ENCODE peak calls at places on chromosomes 16 and 17, in seven cellular contexts. W is stomach, V is body of pancreas, F is A549, A is tibial nerve, R is testis, K is GM12892. E is an unnamed sample.

GRCh38 chr16:73546351-73546845 is 498.5 kb upstream of the ZFHX3 start:
- DNase-seq in V (no peak), A (no peak), W (no peak), F (no peak), K (no peak), R (no peak), E (no peak)

GRCh38 chr17:49739662-49740271 is 24.2 kb downstream of the FAM117A start:
- DNase-seq in F (no peak), V (peak; percentile 83), K (peak; percentile 46), A (peak; percentile 83), R (peak; percentile 52), W (peak; percentile 84), E (no peak)

GRCh38 chr16:81004646-81005353 is 1.9 kb downstream of the CMC2 start:
- DNase-seq in K (no peak), V (no peak), R (peak; percentile 37), A (no peak), W (no peak), F (peak; percentile 32), E (peak; percentile 10)

GRCh38 chr16:11403534-11403795 is 58.2 kb downstream of the RMI2 start:
- DNase-seq in A (no peak), K (peak; percentile 1), F (no peak), R (no peak), V (no peak), W (no peak), E (no peak)

GRCh38 chr17:49545007-49545660 is 30.5 kb upstream of the NXPH3 start:
- DNase-seq in A (no peak), K (no peak), F (no peak), W (no peak), V (no peak), R (no peak), E (no peak)

GRCh38 chr17:31582151-31582907 is 190.9 kb downstream of the RAB11FIP4 start:
- DNase-seq in F (no peak), K (no peak), A (no peak), V (peak; percentile 27), W (peak; percentile 66), R (peak; percentile 29), E (no peak)

GRCh38 chr16:1964046-1964505 is 550 bp downstream of the RPS2 start:
- DNase-seq in R (no peak), W (no peak), K (no peak), A (no peak), F (no peak), V (peak; percentile 59), E (no peak)

GRCh38 chr17:50149425-50150353 is 788 bp downstream of the PPP1R9B start:
- DNase-seq in V (peak; percentile 79), R (no peak), K (no peak), F (no peak), A (no peak), W (peak; percentile 77), E (no peak)

GRCh38 chr16:81838794-81839193 is 59.7 kb downstream of the PLCG2 start:
- DNase-seq in F (no peak), R (no peak), K (peak; percentile 42), V (no peak), W (no peak), A (no peak), E (peak; percentile 49)

GRCh38 chr17:78779848-78780247 is 2.2 kb downstream of the CYTH1 start:
- DNase-seq in V (no peak), A (no peak), R (no peak), W (no peak), K (no peak), F (no peak), E (no peak)

GRCh38 chr17:40311575-40311974 is 2.6 kb downstream of the RARA start:
- DNase-seq in W (peak; percentile 61), F (no peak), R (no peak), K (no peak), A (peak; percentile 33), V (peak; percentile 52), E (no peak)

GRCh38 chr17:28426081-28426519 is 20.1 kb upstream of the SLC46A1 start:
- DNase-seq in K (no peak), F (peak; percentile 58), V (peak; percentile 45), R (no peak), W (peak; percentile 37), A (no peak), E (peak; percentile 29)

GRCh38 chr17:50637829-50638571 is 3.3 kb downstream of the ABCC3 start:
- DNase-seq in A (no peak), R (no peak), K (no peak), F (no peak), W (no peak), V (no peak), E (no peak)

GRCh38 chr17:82565551-82565950 is 46.0 kb downstream of the FOXK2 start:
- DNase-seq in W (no peak), V (no peak), F (no peak), K (no peak), R (no peak), A (no peak), E (no peak)

GRCh38 chr17:57425903-57426574 is 169.7 kb downstream of the MSI2 start:
- DNase-seq in V (no peak), W (no peak), R (no peak), F (no peak), A (no peak), K (no peak), E (no peak)

GRCh38 chr17:40316571-40317344 is 7.8 kb downstream of the RARA start:
- DNase-seq in W (peak; percentile 45), R (no peak), K (no peak), V (peak; percentile 64), F (peak; percentile 82), A (no peak), E (no peak)

GRCh38 chr16:81585785-81586184 is 141.2 kb downstream of the CMIP start:
- DNase-seq in F (no peak), K (no peak), V (no peak), W (no peak), R (no peak), A (no peak), E (no peak)

GRCh38 chr17:27318228-27318627 is 24.3 kb downstream of the WSB1 start:
- DNase-seq in A (no peak), V (peak; percentile 29), W (no peak), K (no peak), R (no peak), F (no peak), E (no peak)

GRCh38 chr17:1000597-1001490 is 3.9 kb downstream of the TIMM22 start:
- DNase-seq in A (no peak), K (no peak), V (peak; percentile 47), R (no peak), F (no peak), W (peak; percentile 63), E (no peak)

GRCh38 chr16:85425061-85425662 is 188.0 kb upstream of the GSE1 start:
- DNase-seq in F (no peak), R (peak; percentile 10), V (peak; percentile 5), A (no peak), W (no peak), K (no peak), E (no peak)

GRCh38 chr17:6703751-6704150 is 9.4 kb downstream of the SLC13A5 start:
- DNase-seq in R (no peak), A (no peak), W (no peak), K (no peak), F (no peak), V (no peak), E (no peak)

GRCh38 chr17:74325743-74326379 is at the start of gene KIF19:
- DNase-seq in F (no peak), R (peak; percentile 26), A (no peak), W (peak; percentile 55), V (peak; percentile 56), K (peak; percentile 83), E (no peak)

GRCh38 chr17:44086364-44087311 is 16.1 kb downstream of the G6PC3 start:
- DNase-seq in W (no peak), F (peak; percentile 96), K (no peak), R (peak; percentile 57), A (no peak), V (peak; percentile 28), E (peak; percentile 95)

GRCh38 chr17:59845595-59846390 is 47.0 kb downstream of the TUBD1 start:
- DNase-seq in A (no peak), F (peak; percentile 72), V (peak; percentile 72), R (no peak), K (no peak), W (peak; percentile 73), E (no peak)
- TF ChIP-seq POLR2A in A (no peak), F (no peak), V (no peak), R (no peak), K (peak; percentile 52), W (no peak), E (peak; percentile 44)

GRCh38 chr16:4209657-4210056 is 32.2 kb downstream of the SRL start:
- DNase-seq in A (no peak), R (no peak), K (no peak), W (no peak), F (no peak), V (no peak), E (no peak)
- TF ChIP-seq POLR2A in A (no peak), R (no peak), K (no peak), W (no peak), F (no peak), V (no peak), E (no peak)

DNA sequence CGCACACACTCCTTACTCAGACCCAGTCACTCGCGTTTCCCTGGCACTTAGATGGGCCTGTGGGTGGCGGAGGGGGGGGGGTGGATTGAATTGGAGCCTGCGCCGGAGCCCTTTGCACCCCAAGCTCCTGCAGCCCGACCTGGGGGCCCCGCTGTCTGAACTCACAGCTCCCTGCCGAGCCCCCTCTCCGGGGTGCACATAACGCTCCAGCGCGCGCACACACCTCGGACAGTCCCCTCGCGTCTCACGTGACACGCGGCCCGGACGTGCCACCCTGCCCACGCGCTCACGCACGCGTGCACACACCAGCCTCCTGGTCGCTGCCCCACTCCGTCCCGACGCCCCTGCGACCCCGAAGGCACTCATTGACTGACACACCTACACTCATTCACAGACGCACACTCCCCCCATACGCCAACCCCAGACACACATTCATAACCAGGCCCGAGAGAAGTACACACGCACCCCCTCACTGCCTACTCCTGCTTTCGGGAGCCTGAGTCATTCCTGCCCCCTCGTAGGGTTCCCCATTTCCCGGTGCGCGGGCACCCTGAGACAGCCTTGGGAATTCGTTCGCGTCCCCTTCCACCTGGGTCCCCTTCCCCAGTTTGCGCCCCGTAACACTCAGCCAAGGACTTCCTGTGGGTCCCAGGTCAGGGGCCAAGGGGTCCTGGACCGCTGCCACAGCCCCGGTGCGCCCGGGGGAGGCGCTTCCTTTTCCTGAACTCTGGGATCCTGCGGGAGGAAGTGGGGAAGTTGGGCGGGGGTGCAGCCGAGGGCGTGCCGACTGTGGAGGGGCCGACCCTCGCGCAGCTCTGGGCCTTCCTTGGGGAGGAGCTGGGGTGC is 1.1 kb downstream of the TBKBP1 start:
- DNase-seq in V (peak; percentile 59), F (no peak), K (no peak), A (peak; percentile 60), W (peak; percentile 61), R (peak; percentile 64), E (no peak)
- TF ChIP-seq POLR2A in V (peak; percentile 7), F (no peak), K (no peak), A (no peak), W (no peak), R (no peak), E (no peak)

DNA sequence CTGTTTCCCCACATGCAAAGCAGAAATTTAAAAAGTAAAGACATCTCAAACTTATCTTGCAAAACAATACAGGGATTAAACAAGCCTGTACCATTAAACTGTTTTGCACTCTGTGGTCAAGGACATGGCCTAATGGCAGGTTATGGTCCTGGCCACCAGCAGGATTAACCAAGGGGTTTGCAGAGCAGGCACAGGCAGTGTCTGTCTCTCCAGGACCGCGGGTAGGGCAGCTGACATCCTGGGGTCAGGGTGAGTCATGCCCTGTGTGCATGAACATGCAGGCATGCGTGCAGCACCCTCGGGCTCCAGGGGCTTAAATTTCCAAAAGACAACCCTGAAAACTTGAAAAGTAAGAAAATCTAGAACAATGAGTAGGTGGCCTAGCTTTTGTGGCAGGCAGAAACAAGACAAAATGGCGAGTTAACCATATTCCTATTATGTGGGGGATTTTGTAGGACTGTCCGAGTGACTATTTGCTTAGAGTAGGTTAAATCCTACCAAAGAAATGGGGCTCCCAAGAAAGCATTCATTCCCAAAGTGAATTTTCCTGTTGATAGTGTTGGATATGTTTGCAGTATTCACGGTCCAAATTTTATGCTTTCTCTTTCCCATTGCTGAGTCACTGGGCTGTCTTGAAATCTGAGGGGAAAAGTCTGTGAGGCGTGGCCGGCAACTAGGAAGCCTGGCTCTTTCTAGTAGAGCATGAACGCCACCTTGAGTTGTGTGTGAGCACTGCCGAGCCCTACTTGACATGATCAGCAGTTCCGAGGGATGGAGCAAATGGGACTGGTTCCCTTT is 158.4 kb upstream of the FAM20A start:
- DNase-seq in F (peak; percentile 95), W (peak; percentile 90), V (peak; percentile 94), K (peak; percentile 41), A (peak; percentile 89), R (peak; percentile 96), E (peak; percentile 87)
- TF ChIP-seq POLR2A in F (peak; percentile 77), W (no peak), V (no peak), K (no peak), A (no peak), R (no peak), E (peak; percentile 41)

E was measured in H54.